ENCODE peak calls at places on chromosomes 7 and 10, in seven cellular contexts. K is stomach, F is tibial nerve, O is transverse colon, Q is suprapubic skin, S is spleen, T is prostate gland. G is an unnamed sample.

GRCh38 chr7:16795624-16796023 is 9.2 kb downstream of the AGR2 start:
- DNase-seq in K (no peak), F (no peak), O (no peak), Q (no peak), S (no peak), T (no peak), G (no peak)

GRCh38 chr7:123846217-123846891 is 1.4 kb downstream of the HYAL4 start:
- DNase-seq in K (no peak), F (no peak), O (no peak), Q (no peak), S (no peak), T (no peak), G (no peak)

GRCh38 chr7:46034056-46034768 is 113.1 kb upstream of the IGFBP3 start:
- DNase-seq in K (no peak), F (no peak), O (no peak), Q (no peak), S (no peak), T (no peak), G (no peak)

GRCh38 chr10:52258791-52259427 is 55.2 kb upstream of the DKK1 start:
- DNase-seq in K (no peak), F (no peak), O (no peak), Q (no peak), S (no peak), T (no peak), G (no peak)

GRCh38 chr10:3413937-3414710 is 241.5 kb upstream of the PITRM1 start:
- DNase-seq in K (no peak), F (no peak), O (no peak), Q (no peak), S (peak; percentile 56), T (no peak), G (no peak)

GRCh38 chr10:4813496-4813895 is 12.5 kb upstream of the AKR1E2 start:
- DNase-seq in K (no peak), F (no peak), O (no peak), Q (no peak), S (no peak), T (no peak), G (no peak)

GRCh38 chr7:151694828-151695580 is 175.3 kb upstream of the RHEB start:
- DNase-seq in K (no peak), F (no peak), O (no peak), Q (no peak), S (peak; percentile 84), T (peak; percentile 91), G (peak; percentile 68)

GRCh38 chr7:111829221-111829620 is 266.9 kb upstream of the IMMP2L start:
- DNase-seq in K (no peak), F (no peak), O (no peak), Q (no peak), S (no peak), T (no peak), G (no peak)

GRCh38 chr7:47044620-47045019 is 537.3 kb downstream of the TNS3 start:
- DNase-seq in K (no peak), F (no peak), O (no peak), Q (no peak), S (no peak), T (no peak), G (no peak)

GRCh38 chr7:131948434-131949053 is 392.1 kb upstream of the PODXL start:
- DNase-seq in K (no peak), F (peak; percentile 16), O (peak; percentile 52), Q (no peak), S (no peak), T (peak; percentile 34), G (no peak)

GRCh38 chr10:60967260-60967659 is 23.3 kb upstream of the RHOBTB1 start:
- DNase-seq in K (no peak), F (no peak), O (no peak), Q (no peak), S (no peak), T (no peak), G (no peak)

GRCh38 chr7:128874140-128875031 is 11.7 kb downstream of the ATP6V1F start:
- DNase-seq in K (no peak), F (no peak), O (peak; percentile 86), Q (peak; percentile 74), S (peak; percentile 59), T (no peak), G (peak; percentile 52)

GRCh38 chr7:137519964-137520363 is 176.4 kb upstream of the PTN start:
- DNase-seq in K (no peak), F (no peak), O (no peak), Q (no peak), S (no peak), T (no peak), G (no peak)

GRCh38 chr7:88789480-88790064 is 6.0 kb downstream of the TEX47 start:
- DNase-seq in K (no peak), F (no peak), O (no peak), Q (no peak), S (no peak), T (no peak), G (no peak)

GRCh38 chr7:105000190-105000589 is 13.8 kb upstream of the KMT2E start:
- DNase-seq in K (no peak), F (no peak), O (no peak), Q (no peak), S (no peak), T (no peak), G (no peak)

GRCh38 chr10:43042503-43043341 is 34.1 kb upstream of the RET start:
- DNase-seq in K (peak; percentile 22), F (peak; percentile 5), O (no peak), Q (peak; percentile 72), S (no peak), T (no peak), G (peak; percentile 29)

GRCh38 chr7:142957723-142958122 is 4.4 kb downstream of the KEL start:
- DNase-seq in K (no peak), F (no peak), O (no peak), Q (no peak), S (no peak), T (no peak), G (no peak)

GRCh38 chr7:104795086-104795485 is 218.9 kb upstream of the KMT2E start:
- DNase-seq in K (no peak), F (no peak), O (no peak), Q (no peak), S (no peak), T (no peak), G (no peak)

GRCh38 chr10:91366687-91367086 is 43.5 kb upstream of the HECTD2 start:
- DNase-seq in K (no peak), F (no peak), O (no peak), Q (no peak), S (no peak), T (no peak), G (no peak)

GRCh38 chr10:119663866-119664698 is 12.9 kb downstream of the BAG3 start:
- DNase-seq in K (no peak), F (no peak), O (peak; percentile 23), Q (no peak), S (no peak), T (no peak), G (no peak)

GRCh38 chr10:15168296-15168780 is at the start of gene NMT2:
- DNase-seq in K (no peak), F (no peak), O (no peak), Q (peak; percentile 81), S (peak; percentile 98), T (no peak), G (no peak)

GRCh38 chr10:14674376-14675050 is 100.2 kb downstream of the FAM107B start:
- DNase-seq in K (peak; percentile 41), F (no peak), O (peak; percentile 33), Q (no peak), S (no peak), T (no peak), G (no peak)

DNA sequence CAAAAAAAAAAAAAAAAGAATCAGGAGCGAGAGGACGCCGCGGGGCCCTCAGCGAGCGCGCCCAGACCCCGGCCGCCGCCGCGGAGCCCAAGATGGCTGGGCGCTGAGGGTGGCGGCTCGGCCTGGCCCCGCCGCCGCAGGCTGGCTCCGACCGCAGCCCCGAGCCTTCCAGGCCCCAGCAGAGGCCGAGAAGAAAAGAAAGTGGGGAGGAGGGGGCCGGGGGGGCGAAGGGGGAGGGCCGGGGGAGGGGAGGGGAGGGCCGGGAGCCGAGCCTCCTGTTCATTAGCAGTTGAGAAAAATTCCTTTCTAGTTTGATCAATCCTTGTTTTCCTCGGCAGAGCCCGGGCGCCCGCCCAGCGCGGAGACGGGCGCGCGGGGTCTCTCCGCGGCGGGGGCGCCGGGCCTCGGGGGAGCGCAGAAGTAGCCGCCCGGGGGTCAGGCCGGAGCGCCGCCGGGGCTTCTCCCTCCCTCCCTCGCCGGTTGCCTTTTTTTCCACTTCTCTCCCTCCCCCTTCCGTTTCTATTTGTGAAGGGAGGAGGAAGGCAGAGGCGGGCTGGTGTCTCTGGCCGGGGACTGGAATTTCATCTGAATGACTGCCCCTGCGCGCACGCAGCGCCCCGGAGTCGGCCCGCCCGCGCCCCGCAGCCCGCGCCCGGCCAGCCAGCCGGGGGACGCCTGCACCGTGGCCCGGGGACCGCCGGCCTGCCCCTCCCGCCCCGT is 773 bp upstream of the TRIM8 start:
- DNase-seq in K (peak; percentile 65), F (no peak), O (peak; percentile 67), Q (peak; percentile 91), S (peak; percentile 89), T (peak; percentile 57), G (peak; percentile 67)
- TF ChIP-seq POLR2A in K (no peak), F (peak; percentile 79), O (no peak), Q (no peak), S (no peak), T (peak; percentile 77), G (peak; percentile 81)

DNA sequence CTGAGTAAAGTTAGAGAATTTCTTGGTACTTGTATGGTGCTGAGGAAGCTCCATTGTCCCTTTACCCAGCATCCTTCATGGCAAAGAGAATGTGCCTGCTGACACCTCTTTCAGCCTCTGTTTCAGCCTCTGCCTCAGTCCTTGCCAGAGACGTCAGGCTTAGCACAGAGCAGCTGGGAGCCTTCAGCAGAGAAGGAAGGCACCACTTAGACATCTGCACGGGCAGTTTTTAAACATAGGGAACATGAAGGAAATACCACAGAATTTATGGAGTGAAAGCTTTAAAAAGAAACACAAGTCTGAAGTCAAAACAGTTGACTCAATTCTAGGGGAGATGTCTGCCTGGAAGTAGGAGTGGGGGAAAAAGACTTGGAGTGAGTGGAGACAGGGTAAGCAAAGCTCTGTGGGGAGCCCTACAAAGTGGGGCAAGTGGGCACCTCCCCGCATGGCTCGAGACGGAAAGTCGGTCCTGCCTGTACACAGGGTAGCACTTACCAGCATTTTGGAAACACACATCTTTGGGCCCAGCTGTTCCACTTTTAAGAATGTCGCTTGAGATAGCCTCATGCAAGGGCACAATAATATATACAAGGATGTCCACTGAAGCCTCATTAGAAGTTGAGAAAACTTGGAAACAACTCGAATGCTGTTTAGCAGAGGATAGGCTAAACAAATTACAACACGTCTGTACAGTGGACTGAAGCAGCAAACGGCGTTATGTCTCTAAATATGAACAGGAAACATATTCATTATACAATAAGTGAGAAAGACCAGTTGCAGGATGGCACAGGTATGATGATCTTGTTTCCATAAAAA is 5.0 kb upstream of the TBXAS1 start:
- DNase-seq in K (no peak), F (no peak), O (no peak), Q (no peak), S (no peak), T (no peak), G (no peak)
- H3K27me3 ChIP-seq in K (no peaks in the 10 kb centered on the region), F (no peaks in the 10 kb centered on the region), O (no peaks in the 10 kb centered on the region), Q (peaks cover 4% of the 10 kb centered on the region), S (no peaks in the 10 kb centered on the region), T (no peaks in the 10 kb centered on the region), G (no peaks in the 10 kb centered on the region)

GRCh38 chr10:71234017-71234894 is 21.9 kb downstream of the UNC5B start:
- DNase-seq in K (no peak), F (no peak), O (no peak), Q (no peak), S (no peak), T (no peak), G (no peak)
- TF ChIP-seq POLR2A in K (no peak), F (no peak), O (no peak), Q (no peak), S (no peak), T (no peak), G (no peak)

GRCh38 chr7:21548491-21548890 is 5.7 kb downstream of the DNAH11 start:
- DNase-seq in K (no peak), F (no peak), O (no peak), Q (no peak), S (no peak), T (no peak), G (no peak)
- H3K27me3 ChIP-seq in K (peaks cover 17% of the 10 kb centered on the region), F (no peaks in the 10 kb centered on the region), O (peaks cover 39% of the 10 kb centered on the region), Q (peaks cover 13% of the 10 kb centered on the region), S (no peaks in the 10 kb centered on the region), T (no peaks in the 10 kb centered on the region), G (no peaks in the 10 kb centered on the region)